ENCODE peak calls at places on chromosomes 12 and 14, in six cellular contexts. C is PC-3, S is MM.1S, L is neuronal stem cell, T is fibroblast of lung, M is GM23248. R is an unnamed sample.

GRCh38 chr14:59771577-59771976 is 99.0 kb downstream of the RTN1 start:
- DNase-seq in S (no peak), L (no peak), M (peak; percentile 1), T (peak; percentile 47), C (peak; percentile 55), R (no peak)

GRCh38 chr12:109069307-109070231 is 17.2 kb downstream of the USP30 start:
- DNase-seq in C (no peak), T (no peak), S (no peak), L (peak; percentile 26), M (no peak), R (peak; percentile 80)

GRCh38 chr14:70098257-70098809 is 90.4 kb downstream of the SLC8A3 start:
- DNase-seq in C (no peak), T (peak; percentile 11), M (peak; percentile 10), S (no peak), L (no peak), R (no peak)

GRCh38 chr12:122793685-122794106 is 19.3 kb downstream of the CCDC62 start:
- DNase-seq in M (peak; percentile 63), L (peak; percentile 51), S (peak; percentile 53), C (peak; percentile 76), T (peak; percentile 77), R (peak; percentile 19)

GRCh38 chr12:26627335-26627734 is 205.7 kb downstream of the ITPR2 start:
- DNase-seq in T (no peak), S (no peak), L (no peak), M (no peak), C (peak; percentile 40), R (no peak)

GRCh38 chr12:124437621-124438414 is 129.6 kb downstream of the NCOR2 start:
- DNase-seq in S (no peak), L (no peak), C (no peak), T (no peak), M (no peak), R (no peak)

GRCh38 chr12:84384384-84384783 is 528.2 kb downstream of the SLC6A15 start:
- DNase-seq in M (no peak), C (no peak), S (no peak), L (no peak), T (no peak), R (no peak)

GRCh38 chr14:91202234-91202974 is 42.1 kb downstream of the GPR68 start:
- DNase-seq in M (peak; percentile 68), S (no peak), L (peak; percentile 42), T (no peak), C (peak; percentile 52), R (peak; percentile 32)

GRCh38 chr12:62256408-62257079 is 3.7 kb upstream of the USP15 start:
- DNase-seq in L (no peak), C (no peak), M (peak; percentile 58), T (no peak), S (no peak), R (no peak)

GRCh38 chr14:21014761-21015190 is 10.1 kb downstream of the NDRG2 start:
- DNase-seq in T (peak; percentile 87), C (peak; percentile 92), L (peak; percentile 88), S (peak; percentile 53), M (peak; percentile 84), R (peak; percentile 95)

GRCh38 chr12:6784292-6784691 is 5.0 kb upstream of the CD4 start:
- DNase-seq in M (no peak), S (no peak), L (no peak), T (no peak), C (no peak), R (no peak)

GRCh38 chr14:23377201-23377550 is 330 bp downstream of the CMTM5 start:
- DNase-seq in S (no peak), T (no peak), M (no peak), L (no peak), C (no peak), R (no peak)

GRCh38 chr12:68479261-68479581 is 131.5 kb upstream of the RAP1B start:
- DNase-seq in S (no peak), M (no peak), T (peak; percentile 47), L (no peak), C (no peak), R (no peak)
- H3K9ac ChIP-seq in S (no peak overlapping the region), M (peak overlapping the region; percentile 32), T (no peak overlapping the region), L (no peak overlapping the region), C (no peak overlapping the region), R (no peak overlapping the region)

DNA sequence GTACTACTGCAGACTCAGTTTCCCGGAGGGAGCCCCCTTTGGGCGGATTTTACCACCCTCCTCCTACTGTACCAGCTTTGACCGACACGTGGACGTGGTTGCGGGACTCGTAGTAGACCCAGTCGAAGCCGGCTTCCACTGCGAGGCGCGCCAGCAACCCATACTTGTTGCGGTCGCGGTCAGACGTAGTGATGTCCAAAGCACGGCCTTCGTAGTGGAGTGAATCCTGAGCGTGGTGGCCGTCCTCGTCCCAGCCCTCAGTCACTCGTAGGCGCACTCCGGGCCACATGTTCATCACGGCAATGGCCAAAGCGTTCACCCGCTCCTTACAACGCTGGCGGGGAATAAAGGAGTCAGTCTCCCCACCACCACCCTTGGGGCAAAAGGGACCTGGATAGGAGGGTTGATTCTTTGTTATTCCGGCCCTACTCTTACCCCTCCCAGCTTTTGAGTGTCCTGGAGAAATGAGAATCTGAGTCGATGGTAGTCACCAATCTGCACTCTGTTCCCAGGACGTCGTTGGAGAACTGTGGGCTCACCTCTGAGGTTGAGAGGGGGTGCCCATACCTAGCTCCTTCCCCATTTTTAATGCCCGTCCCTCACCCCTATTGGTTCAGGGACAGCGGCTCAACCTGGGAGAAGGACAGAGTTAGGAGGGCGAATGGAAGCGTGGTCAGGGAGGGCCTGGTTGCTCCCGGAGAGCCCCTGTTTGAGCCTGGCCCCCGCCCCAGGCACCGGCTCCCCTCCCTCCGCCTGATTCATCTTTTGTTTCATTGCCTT is 3.4 kb downstream of the DHH start:
- DNase-seq in T (no peak), S (no peak), L (no peak), C (no peak), M (peak; percentile 32), R (no peak)
- H3K27me3 ChIP-seq in T (peaks cover 21% of the 10 kb centered on the region), S (peaks cover 70% of the 10 kb centered on the region), L (peaks cover 38% of the 10 kb centered on the region), C (peaks cover 38% of the 10 kb centered on the region), M (peaks cover 19% of the 10 kb centered on the region), R (peaks cover 61% of the 10 kb centered on the region)

GRCh38 chr14:75295061-75295461 is 16.4 kb downstream of the FOS start:
- DNase-seq in L (peak; percentile 54), T (peak; percentile 84), M (peak; percentile 85), S (no peak), C (peak; percentile 68), R (peak; percentile 87)
- H3K4me1 ChIP-seq in L (peaks cover 11% of the 10 kb centered on the region), T (peaks cover 10% of the 10 kb centered on the region), M (peaks cover 19% of the 10 kb centered on the region), S (no peaks in the 10 kb centered on the region), C (peaks cover 17% of the 10 kb centered on the region), R (no peaks in the 10 kb centered on the region)

GRCh38 chr12:68628698-68629097 is 18.0 kb downstream of the RAP1B start:
- DNase-seq in C (no peak), M (no peak), L (no peak), T (no peak), S (no peak), R (no peak)

GRCh38 chr12:68632486-68632885 is 21.8 kb downstream of the RAP1B start:
- DNase-seq in T (no peak), C (no peak), L (no peak), M (no peak), S (no peak), R (no peak)

GRCh38 chr12:68630050-68630449 is 19.4 kb downstream of the RAP1B start:
- DNase-seq in L (no peak), C (peak; percentile 8), S (peak; percentile 33), T (no peak), M (no peak), R (no peak)

GRCh38 chr12:68630598-68630997 is 19.9 kb downstream of the RAP1B start:
- DNase-seq in C (no peak), L (no peak), T (no peak), M (no peak), S (no peak), R (no peak)

GRCh38 chr12:68631177-68631576 is 20.5 kb downstream of the RAP1B start:
- DNase-seq in L (no peak), S (no peak), M (peak; percentile 68), C (no peak), T (no peak), R (no peak)
- H3K9ac ChIP-seq in L (no peak overlapping the region), S (no peak overlapping the region), M (peak overlapping the region; percentile 30), C (no peak overlapping the region), T (no peak overlapping the region), R (no peak overlapping the region)